ENCODE peak calls at places on chromosomes 3 and 15, in four cellular contexts. One of them, this sample, is unnamed.

GRCh38 chr3:31636693-31637442 is 104.1 kb downstream of the STT3B start:
- DNase-seq in HT1080: no peak
- DNase-seq in tibial artery: no peak
- DNase-seq in CD4-positive, alpha-beta T cell: no peak
- DNase-seq in this sample: no peak

GRCh38 chr15:100468265-100468664 is 60.5 kb downstream of the CERS3 start:
- DNase-seq in HT1080: peak; percentile 4
- DNase-seq in tibial artery: no peak
- DNase-seq in CD4-positive, alpha-beta T cell: no peak
- DNase-seq in this sample: no peak

GRCh38 chr3:70889162-70890045 is 577.0 kb upstream of the MDFIC2 start:
- DNase-seq in CD4-positive, alpha-beta T cell: no peak
- DNase-seq in HT1080: no peak
- DNase-seq in tibial artery: no peak
- DNase-seq in this sample: no peak

GRCh38 chr15:57019496-57020160 is 101.2 kb downstream of the TCF12 start:
- DNase-seq in CD4-positive, alpha-beta T cell: no peak
- DNase-seq in tibial artery: no peak
- DNase-seq in HT1080: no peak
- DNase-seq in this sample: no peak

GRCh38 chr15:92892201-92892555 is 7.9 kb upstream of the CHD2 start:
- DNase-seq in tibial artery: no peak
- DNase-seq in HT1080: no peak
- DNase-seq in CD4-positive, alpha-beta T cell: no peak
- DNase-seq in this sample: no peak

GRCh38 chr3:126711361-126711760 is 7.3 kb downstream of the CHCHD6 start:
- DNase-seq in HT1080: peak; percentile 29
- DNase-seq in tibial artery: no peak
- DNase-seq in CD4-positive, alpha-beta T cell: no peak
- DNase-seq in this sample: no peak

GRCh38 chr3:16090013-16090412 is 84.5 kb upstream of the GALNT15 start:
- DNase-seq in tibial artery: no peak
- DNase-seq in HT1080: peak; percentile 87
- DNase-seq in CD4-positive, alpha-beta T cell: no peak
- DNase-seq in this sample: no peak

GRCh38 chr3:61685755-61686154 is 124.4 kb downstream of the PTPRG start:
- DNase-seq in HT1080: peak; percentile 10
- DNase-seq in tibial artery: no peak
- DNase-seq in CD4-positive, alpha-beta T cell: no peak
- DNase-seq in this sample: no peak

GRCh38 chr15:99476413-99477222 is 89.2 kb upstream of the MEF2A start:
- DNase-seq in CD4-positive, alpha-beta T cell: no peak
- DNase-seq in HT1080: peak; percentile 97
- DNase-seq in tibial artery: peak; percentile 91
- DNase-seq in this sample: no peak

GRCh38 chr15:75348563-75349350 is 1.9 kb downstream of the NEIL1 start:
- DNase-seq in tibial artery: no peak
- DNase-seq in HT1080: no peak
- DNase-seq in CD4-positive, alpha-beta T cell: no peak
- DNase-seq in this sample: no peak

GRCh38 chr3:101936419-101937331 is 87.4 kb downstream of the NFKBIZ start:
- DNase-seq in tibial artery: no peak
- DNase-seq in HT1080: peak; percentile 97
- DNase-seq in CD4-positive, alpha-beta T cell: no peak
- DNase-seq in this sample: no peak

GRCh38 chr15:69824877-69825406 is 272.8 kb downstream of the TLE3 start:
- DNase-seq in HT1080: no peak
- DNase-seq in CD4-positive, alpha-beta T cell: no peak
- DNase-seq in tibial artery: no peak
- DNase-seq in this sample: no peak

GRCh38 chr15:87033056-87033455 is 953.4 kb downstream of the AGBL1 start:
- DNase-seq in CD4-positive, alpha-beta T cell: no peak
- DNase-seq in tibial artery: no peak
- DNase-seq in HT1080: peak; percentile 8
- DNase-seq in this sample: no peak

GRCh38 chr15:75928680-75929608 is 25.3 kb downstream of the FBXO22 start:
- DNase-seq in HT1080: peak; percentile 38
- DNase-seq in CD4-positive, alpha-beta T cell: no peak
- DNase-seq in tibial artery: no peak
- DNase-seq in this sample: no peak

GRCh38 chr15:80072285-80072684 is 12.8 kb downstream of the ZFAND6 start:
- DNase-seq in HT1080: peak; percentile 93
- DNase-seq in tibial artery: no peak
- DNase-seq in CD4-positive, alpha-beta T cell: no peak
- DNase-seq in this sample: no peak

GRCh38 chr3:178289544-178290160 is 246.6 kb upstream of the KCNMB2 start:
- DNase-seq in CD4-positive, alpha-beta T cell: no peak
- DNase-seq in HT1080: no peak
- DNase-seq in tibial artery: no peak
- DNase-seq in this sample: no peak

GRCh38 chr15:39299506-39300267 is 281.2 kb upstream of the THBS1 start:
- DNase-seq in CD4-positive, alpha-beta T cell: no peak
- DNase-seq in tibial artery: no peak
- DNase-seq in HT1080: no peak
- DNase-seq in this sample: no peak

GRCh38 chr3:68334547-68334946 is 597.8 kb downstream of the TAFA4 start:
- DNase-seq in CD4-positive, alpha-beta T cell: no peak
- DNase-seq in HT1080: no peak
- DNase-seq in tibial artery: no peak
- DNase-seq in this sample: no peak

GRCh38 chr3:125349556-125350165 is 25.5 kb downstream of the ZNF148 start:
- DNase-seq in HT1080: no peak
- DNase-seq in tibial artery: no peak
- DNase-seq in CD4-positive, alpha-beta T cell: no peak
- DNase-seq in this sample: no peak

GRCh38 chr3:24220859-24221657 is 273.6 kb downstream of the THRB start:
- DNase-seq in tibial artery: peak; percentile 77
- DNase-seq in HT1080: peak; percentile 94
- DNase-seq in CD4-positive, alpha-beta T cell: no peak
- DNase-seq in this sample: no peak

GRCh38 chr3:141412936-141413354 is 44.6 kb downstream of the ZBTB38 start:
- DNase-seq in CD4-positive, alpha-beta T cell: no peak
- DNase-seq in HT1080: no peak
- DNase-seq in tibial artery: peak; percentile 98
- DNase-seq in this sample: no peak

GRCh38 chr15:39363761-39364586 is 216.9 kb upstream of the THBS1 start:
- DNase-seq in CD4-positive, alpha-beta T cell: no peak
- DNase-seq in HT1080: no peak
- DNase-seq in tibial artery: no peak
- DNase-seq in this sample: no peak

GRCh38 chr3:18712713-18713575 is 287.8 kb upstream of the SATB1 start:
- DNase-seq in CD4-positive, alpha-beta T cell: no peak
- DNase-seq in HT1080: no peak
- DNase-seq in tibial artery: no peak
- DNase-seq in this sample: no peak

GRCh38 chr15:77009646-77010311 is 14.9 kb downstream of the PSTPIP1 start:
- DNase-seq in HT1080: peak; percentile 28
- DNase-seq in CD4-positive, alpha-beta T cell: no peak
- DNase-seq in tibial artery: no peak
- DNase-seq in this sample: no peak

GRCh38 chr3:2921903-2922302 is 188.3 kb downstream of the IL5RA start:
- DNase-seq in CD4-positive, alpha-beta T cell: no peak
- DNase-seq in tibial artery: no peak
- DNase-seq in HT1080: peak; percentile 20
- DNase-seq in this sample: no peak